ENCODE peak calls at places on chromosome 1, in eight cellular contexts. K is lower lobe of right lung; Q is mucosa of descending colon; X is CD4-positive, alpha-beta memory T cell; N is pancreas; C is cardiac fibroblast; U is tibial artery; B is spleen. T is an unnamed sample.

GRCh38 chr1:24904731-24905354 is 25.2 kb downstream of the RUNX3 start:
- DNase-seq in K (peak; percentile 30), Q (no peak), X (peak; percentile 36), N (peak; percentile 20), C (no peak), U (peak; percentile 14), B (peak; percentile 54), T (no peak)

GRCh38 chr1:203100163-203100867 is 14.5 kb upstream of the MYOG start:
- DNase-seq in K (no peak), Q (no peak), X (no peak), N (no peak), C (no peak), U (no peak), B (no peak), T (no peak)

GRCh38 chr1:244678687-244679086 is 25.8 kb downstream of the DESI2 start:
- DNase-seq in K (no peak), Q (no peak), X (no peak), N (no peak), C (no peak), U (no peak), B (no peak), T (no peak)

GRCh38 chr1:101302831-101303511 is 66.2 kb downstream of the S1PR1 start:
- DNase-seq in K (no peak), Q (no peak), X (no peak), N (no peak), C (peak; percentile 44), U (no peak), B (no peak), T (peak; percentile 57)

GRCh38 chr1:230807029-230807428 is 59.8 kb downstream of the CAPN9 start:
- DNase-seq in K (no peak), Q (no peak), X (no peak), N (peak; percentile 81), C (no peak), U (peak; percentile 56), B (no peak), T (no peak)

GRCh38 chr1:30911061-30911954 is 2.8 kb upstream of the SDC3 start:
- DNase-seq in K (peak; percentile 91), Q (peak; percentile 97), X (no peak), N (peak; percentile 93), C (peak; percentile 91), U (peak; percentile 91), B (peak; percentile 87), T (peak; percentile 77)

GRCh38 chr1:31753623-31754349 is 10.4 kb downstream of the ADGRB2 start:
- DNase-seq in K (no peak), Q (peak; percentile 90), X (no peak), N (peak; percentile 74), C (peak; percentile 61), U (peak; percentile 30), B (no peak), T (no peak)

GRCh38 chr1:3173113-3173745 is 104.2 kb downstream of the PRDM16 start:
- DNase-seq in K (no peak), Q (no peak), X (no peak), N (no peak), C (no peak), U (no peak), B (no peak), T (no peak)

GRCh38 chr1:182453619-182454018 is 3.7 kb downstream of the RGSL1 start:
- DNase-seq in K (no peak), Q (no peak), X (no peak), N (no peak), C (no peak), U (no peak), B (no peak), T (no peak)

GRCh38 chr1:27364696-27365371 is 1.9 kb downstream of the MAP3K6 start:
- DNase-seq in K (no peak), Q (no peak), X (no peak), N (no peak), C (no peak), U (no peak), B (no peak), T (no peak)

GRCh38 chr1:181090653-181091126 is 2.2 kb downstream of the IER5 start:
- DNase-seq in K (no peak), Q (peak; percentile 73), X (peak; percentile 74), N (no peak), C (no peak), U (no peak), B (no peak), T (no peak)

GRCh38 chr1:54464031-54464476 is 57.9 kb upstream of the SSBP3 start:
- DNase-seq in K (no peak), Q (no peak), X (no peak), N (no peak), C (no peak), U (no peak), B (no peak), T (no peak)

GRCh38 chr1:54888080-54888733 is 1.2 kb upstream of the DHCR24 start:
- DNase-seq in K (no peak), Q (no peak), X (no peak), N (no peak), C (no peak), U (no peak), B (no peak), T (no peak)

GRCh38 chr1:183877321-183877720 is 72.4 kb downstream of the RGL1 start:
- DNase-seq in K (peak; percentile 62), Q (peak; percentile 23), X (no peak), N (no peak), C (peak; percentile 92), U (peak; percentile 74), B (no peak), T (peak; percentile 77)

GRCh38 chr1:219041141-219041540 is 132.5 kb upstream of the LYPLAL1 start:
- DNase-seq in K (no peak), Q (no peak), X (no peak), N (no peak), C (peak; percentile 62), U (no peak), B (no peak), T (peak; percentile 66)

GRCh38 chr1:29129916-29130315 is 6.2 kb upstream of the TMEM200B start:
- DNase-seq in K (no peak), Q (no peak), X (no peak), N (no peak), C (no peak), U (no peak), B (no peak), T (peak; percentile 33)

GRCh38 chr1:155321577-155322497 is 1.1 kb downstream of the RUSC1 start:
- DNase-seq in K (no peak), Q (no peak), X (no peak), N (peak; percentile 80), C (no peak), U (no peak), B (no peak), T (peak; percentile 40)

GRCh38 chr1:170415734-170416372 is 116.1 kb upstream of the GORAB start:
- DNase-seq in K (no peak), Q (peak; percentile 8), X (no peak), N (no peak), C (peak; percentile 59), U (no peak), B (no peak), T (no peak)

GRCh38 chr1:179953974-179954493 is 576 bp upstream of the CEP350 start:
- DNase-seq in K (no peak), Q (peak; percentile 46), X (no peak), N (no peak), C (no peak), U (peak; percentile 60), B (no peak), T (peak; percentile 76)

GRCh38 chr1:26307363-26307781 is 936 bp upstream of the UBXN11 start:
- DNase-seq in K (no peak), Q (no peak), X (peak; percentile 67), N (no peak), C (no peak), U (no peak), B (no peak), T (no peak)
- H3K4me3 ChIP-seq in K (no peak overlapping the region), Q (no peak overlapping the region), X (peak overlapping the region; percentile 69), N (no peak overlapping the region), C (no peak overlapping the region), U (no peak overlapping the region), B (no peak overlapping the region), T (no peak overlapping the region)

DNA sequence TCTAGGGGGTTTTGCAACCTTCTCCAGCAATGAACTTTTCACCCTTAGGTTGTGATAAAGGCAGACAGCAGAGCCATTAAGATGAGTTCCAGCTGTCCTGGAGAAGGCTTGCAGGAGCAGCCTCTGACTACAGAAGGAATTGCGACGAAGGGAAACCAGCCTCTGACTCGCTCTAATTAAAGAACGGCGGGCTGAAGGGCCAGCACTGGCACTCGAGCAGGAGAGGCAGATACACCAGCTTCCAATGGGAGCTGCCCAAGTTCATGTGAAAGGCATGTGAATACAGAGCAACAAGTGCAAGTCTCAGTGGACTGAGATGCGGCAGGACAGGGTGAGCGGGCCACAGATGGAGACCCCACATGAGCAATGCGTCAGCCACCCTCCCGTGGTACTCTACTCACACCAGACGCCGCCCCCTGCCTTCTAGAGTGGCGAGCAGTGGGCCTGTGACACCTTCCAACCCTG is 15.7 kb downstream of the RCC2 start:
- DNase-seq in K (no peak), Q (no peak), X (no peak), N (no peak), C (peak; percentile 81), U (no peak), B (no peak), T (peak; percentile 73)
- H3K4me3 ChIP-seq in K (no peak overlapping the region), Q (no peak overlapping the region), X (no peak overlapping the region), N (no peak overlapping the region), C (no peak overlapping the region), U (no peak overlapping the region), B (no peak overlapping the region), T (no peak overlapping the region)

DNA sequence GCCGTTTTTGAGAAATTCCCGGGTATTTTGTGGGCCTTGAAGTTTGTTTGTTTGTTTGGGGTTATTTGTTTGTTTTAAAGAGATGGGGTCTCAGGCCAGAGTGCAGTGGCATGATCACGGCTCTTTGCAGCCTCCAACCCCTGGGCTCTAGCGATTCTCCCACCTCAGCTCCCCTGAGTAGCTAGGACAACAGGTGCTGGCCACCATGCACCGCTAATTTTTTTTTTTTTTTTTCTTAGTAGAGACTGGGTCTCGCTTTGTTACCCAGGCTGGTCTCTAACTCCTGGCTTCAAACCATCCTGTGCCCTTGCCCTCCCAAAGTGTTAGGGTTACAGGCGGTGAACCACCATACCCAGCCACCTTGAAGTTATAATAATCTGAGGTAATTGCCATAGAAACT is 2.0 kb downstream of the CHTOP start:
- DNase-seq in K (no peak), Q (no peak), X (no peak), N (peak; percentile 20), C (no peak), U (no peak), B (no peak), T (no peak)
- H3K4me3 ChIP-seq in K (peak overlapping the region; percentile 60), Q (no peak overlapping the region), X (no peak overlapping the region), N (peak overlapping the region; percentile 43), C (no peak overlapping the region), U (peak overlapping the region; percentile 89), B (no peak overlapping the region), T (peak overlapping the region; percentile 71)

DNA sequence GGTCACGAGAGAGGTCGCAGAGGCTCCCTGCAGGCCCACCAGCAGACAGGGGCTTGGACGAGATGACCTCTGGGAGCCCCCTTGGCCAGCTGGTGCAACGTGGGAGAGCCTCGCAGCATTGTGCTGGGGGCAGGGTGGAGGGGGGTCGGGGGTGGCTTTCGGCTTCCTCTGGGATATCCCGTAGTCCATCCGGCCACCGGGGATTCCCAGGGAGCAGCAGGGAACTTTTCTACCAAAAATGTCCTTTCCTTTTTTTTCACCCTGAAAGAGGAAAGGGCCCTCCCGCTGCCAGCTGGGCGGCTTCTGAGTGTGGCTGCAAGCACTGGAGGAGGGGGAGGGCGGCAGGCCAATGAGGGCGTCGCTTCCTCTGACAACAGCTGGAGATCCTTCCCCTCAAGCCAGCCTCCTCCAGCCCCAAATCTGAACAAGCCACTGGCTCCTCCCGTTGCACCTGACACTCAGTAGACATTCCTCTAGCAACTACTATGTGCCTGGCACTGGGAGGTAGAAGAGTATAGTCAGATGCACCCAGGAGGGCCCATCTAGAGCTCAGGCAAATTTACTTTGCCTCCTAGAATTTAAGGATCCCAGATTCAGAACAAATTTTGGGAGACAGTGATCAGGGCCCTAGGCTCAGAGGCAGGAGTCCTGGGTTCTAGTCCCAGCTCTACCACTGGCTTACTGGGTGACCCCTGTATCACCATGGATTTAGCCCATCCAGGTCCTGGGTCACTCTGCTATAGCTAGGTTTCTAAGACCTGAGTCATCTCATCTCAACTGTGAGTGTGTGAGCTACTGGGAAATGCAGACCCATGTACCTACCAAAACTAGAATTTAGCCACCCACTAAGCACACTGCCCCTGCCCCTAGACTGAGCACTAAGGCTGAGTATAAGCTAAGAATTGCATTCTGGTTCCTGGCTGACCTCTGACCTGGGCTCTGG is 2.7 kb downstream of the MOB3C start:
- DNase-seq in K (peak; percentile 93), Q (peak; percentile 77), X (no peak), N (peak; percentile 93), C (peak; percentile 87), U (peak; percentile 96), B (peak; percentile 93), T (peak; percentile 79)
- H3K4me3 ChIP-seq in K (peak overlapping the region; percentile 34), Q (no peak overlapping the region), X (no peak overlapping the region), N (no peak overlapping the region), C (no peak overlapping the region), U (peak overlapping the region; percentile 48), B (no peak overlapping the region), T (peak overlapping the region; percentile 7)

T was measured in foreskin fibroblast.